ENCODE peak calls at places on chromosomes 1 and 21, in nine cellular contexts. E is uterus; V is coronary artery; R is AG04450; C is BE2C; T is fibroblast of pulmonary artery; A is psoas muscle; K is CD8-positive, alpha-beta T cell; Z is fibroblast of lung. B is an unnamed sample.
A peak's percentile ranks its signal among the peaks of the same experiment; 100 is the strongest.

GRCh38 chr1:168786476-168787330 is 57.7 kb upstream of the DPT start:
- DNase-seq in A (no peak), K (no peak), R (no peak), V (no peak), E (no peak), Z (peak; percentile 51), T (no peak), C (no peak), B (no peak)

GRCh38 chr1:235799264-235799663 is 67.4 kb downstream of the LYST start:
- DNase-seq in V (no peak), T (no peak), K (no peak), Z (no peak), A (no peak), E (no peak), R (no peak), C (no peak), B (no peak)

GRCh38 chr1:184882649-184883303 is 91.5 kb downstream of the NIBAN1 start:
- DNase-seq in K (no peak), V (peak; percentile 89), R (no peak), T (peak; percentile 51), Z (peak; percentile 23), E (peak; percentile 51), C (no peak), A (no peak), B (no peak)

GRCh38 chr1:98371767-98372166 is 289.8 kb upstream of the SNX7 start:
- DNase-seq in K (no peak), R (no peak), V (no peak), C (no peak), Z (no peak), A (no peak), E (no peak), T (no peak), B (no peak)

GRCh38 chr1:55320891-55321290 is 105.7 kb upstream of the USP24 start:
- DNase-seq in R (no peak), T (no peak), V (no peak), C (no peak), A (no peak), Z (no peak), E (no peak), K (no peak), B (no peak)

GRCh38 chr21:46425566-46425965 is 33.1 kb upstream of the DIP2A start:
- DNase-seq in A (peak; percentile 58), E (no peak), R (no peak), V (no peak), Z (no peak), K (peak; percentile 68), T (no peak), C (no peak), B (no peak)

GRCh38 chr1:116841569-116842364 is 67.9 kb upstream of the PTGFRN start:
- DNase-seq in Z (no peak), A (no peak), E (no peak), V (no peak), T (no peak), R (no peak), K (no peak), C (no peak), B (no peak)

GRCh38 chr1:159960721-159961381 is 6.8 kb upstream of the SLAMF9 start:
- DNase-seq in C (no peak), Z (peak; percentile 87), R (no peak), K (no peak), A (peak; percentile 75), V (peak; percentile 83), E (peak; percentile 45), T (peak; percentile 90), B (peak; percentile 41)

GRCh38 chr1:227898502-227899140 is 49.1 kb downstream of the WNT9A start:
- DNase-seq in R (no peak), C (peak; percentile 3), T (no peak), K (no peak), E (peak; percentile 11), A (peak; percentile 24), V (peak; percentile 64), Z (no peak), B (no peak)

GRCh38 chr21:16587671-16588379 is 858.0 kb downstream of the USP25 start:
- DNase-seq in A (no peak), R (no peak), Z (peak; percentile 73), V (no peak), E (peak; percentile 42), T (peak; percentile 87), K (no peak), C (peak; percentile 45), B (no peak)

GRCh38 chr1:18875107-18875795 is 15.8 kb upstream of the TAS1R2 start:
- DNase-seq in T (peak; percentile 91), E (peak; percentile 74), V (peak; percentile 86), R (peak; percentile 61), C (peak; percentile 80), A (peak; percentile 90), Z (peak; percentile 73), K (peak; percentile 26), B (peak; percentile 34)

GRCh38 chr1:206800411-206800810 is 28.1 kb upstream of the IL10 start:
- DNase-seq in K (no peak), T (peak; percentile 21), C (no peak), V (no peak), R (no peak), E (no peak), Z (peak; percentile 20), A (no peak), B (no peak)

GRCh38 chr1:206799311-206799710 is 27.0 kb upstream of the IL10 start:
- DNase-seq in V (no peak), K (no peak), Z (peak; percentile 28), A (no peak), E (no peak), T (no peak), R (no peak), C (no peak), B (no peak)

GRCh38 chr1:206796984-206797402 is 24.7 kb upstream of the IL10 start:
- DNase-seq in C (no peak), E (no peak), T (peak; percentile 32), V (no peak), K (no peak), A (no peak), Z (no peak), R (no peak), B (no peak)

GRCh38 chr1:206797534-206798383 is 25.5 kb upstream of the IL10 start:
- DNase-seq in R (no peak), T (peak; percentile 19), K (no peak), C (peak; percentile 37), Z (no peak), E (no peak), V (no peak), A (no peak), B (no peak)

DNA sequence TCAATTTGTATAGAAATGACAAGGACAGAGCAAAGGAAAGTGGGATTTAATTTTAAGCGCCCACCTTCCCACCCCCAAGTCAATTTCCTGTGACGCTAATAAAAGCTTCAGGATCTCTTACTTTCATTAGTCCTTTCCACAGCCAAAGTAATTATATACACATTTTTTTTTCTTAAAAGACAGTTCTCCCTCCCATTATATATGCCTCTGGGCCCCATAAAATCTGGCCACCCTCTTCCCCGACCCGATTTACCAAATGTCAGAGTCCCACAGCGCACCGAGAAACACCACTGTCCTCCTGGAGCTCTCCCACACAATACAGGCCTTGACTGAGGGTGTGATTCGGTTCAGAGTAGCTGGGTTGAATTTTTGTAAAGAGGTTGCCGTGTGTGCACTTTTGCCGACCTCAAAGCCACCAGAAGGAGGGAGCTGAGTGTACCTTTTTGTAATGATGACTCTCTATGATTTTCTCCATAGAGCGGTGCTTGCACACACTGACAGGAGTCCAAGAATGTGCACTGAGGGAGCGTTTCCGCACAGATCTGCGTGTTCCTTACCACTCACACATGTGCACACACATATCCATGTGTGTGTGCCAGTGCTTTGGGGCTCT is 26.2 kb upstream of the IL10 start:
- DNase-seq in V (no peak), R (no peak), E (no peak), A (no peak), C (no peak), Z (no peak), K (no peak), T (no peak), B (no peak)
- TF ChIP-seq CTCF in V (no peak), R (no peak), E (no peak), A (no peak), C (no peak), Z (no peak), K (no peak), T (no peak), B (no peak)

GRCh38 chr1:203028784-203029553 is 2.7 kb downstream of the PPFIA4 start:
- DNase-seq in Z (no peak), C (no peak), A (peak; percentile 74), R (no peak), K (no peak), T (no peak), V (no peak), E (no peak), B (no peak)
- H3K4me3 ChIP-seq in Z (no peak overlapping the region), C (peak overlapping the region; percentile 10), A (peak overlapping the region; percentile 88), R (no peak overlapping the region), K (no peak overlapping the region), T (no peak overlapping the region), V (no peak overlapping the region), E (no peak overlapping the region), B (no peak overlapping the region)

GRCh38 chr1:53525595-53525994 is 66.4 kb downstream of the DMRTB1 start:
- DNase-seq in Z (no peak), E (no peak), T (no peak), A (no peak), R (no peak), V (no peak), K (no peak), C (peak; percentile 30), B (no peak)
- TF ChIP-seq CTCF in Z (no peak), E (no peak), T (no peak), A (no peak), R (no peak), V (no peak), K (no peak), C (peak; percentile 10), B (no peak)

GRCh38 chr1:67689267-67690017 is 4.4 kb downstream of the GADD45A start:
- DNase-seq in E (no peak), V (no peak), Z (peak; percentile 34), A (no peak), R (no peak), K (no peak), C (no peak), T (peak; percentile 46), B (no peak)

GRCh38 chr1:67688526-67689219 is 3.7 kb downstream of the GADD45A start:
- DNase-seq in K (no peak), E (no peak), Z (no peak), T (no peak), C (no peak), A (no peak), V (no peak), R (no peak), B (no peak)

GRCh38 chr1:67687198-67687545 is 2.2 kb downstream of the GADD45A start:
- DNase-seq in A (no peak), E (no peak), Z (no peak), V (no peak), C (no peak), T (no peak), R (no peak), K (no peak), B (no peak)

GRCh38 chr1:67686272-67687197 is 1.5 kb downstream of the GADD45A start:
- DNase-seq in V (peak; percentile 92), R (peak; percentile 96), E (peak; percentile 75), Z (peak; percentile 100), T (peak; percentile 99), K (peak; percentile 46), C (peak; percentile 75), A (peak; percentile 90), B (peak; percentile 97)

GRCh38 chr1:67687649-67688048 is 2.6 kb downstream of the GADD45A start:
- DNase-seq in E (no peak), Z (peak; percentile 90), V (no peak), C (no peak), T (peak; percentile 87), A (no peak), K (no peak), R (peak; percentile 47), B (no peak)
- H3K4me3 ChIP-seq in E (no peak overlapping the region), Z (peak overlapping the region; percentile 97), V (peak overlapping the region; percentile 95), C (no peak overlapping the region), T (peak overlapping the region; percentile 95), A (peak overlapping the region; percentile 88), K (no peak overlapping the region), R (peak overlapping the region; percentile 89), B (peak overlapping the region; percentile 91)